ENCODE peak calls at places on chromosomes 1 and 21, in eight cellular contexts. W is stimulated activated CD8-positive, alpha-beta memory T cell treated with anti-CD3 and anti-CD28 coated beads, Interleukin-7, amount 100 ng/mL, for 48 hours; S is stimulated activated CD4-positive, alpha-beta T cell treated with anti-CD3 and anti-CD28 coated beads, Interleukin-4, amount 100 ng/mL, for 4 hours; R is uterus; J is ovary; Q is cardiac fibroblast; X is COR-L47; T is HTR-8/SVneo. H is an unnamed sample.

GRCh38 chr1:189859385-189859977 is 618.2 kb downstream of the BRINP3 start:
- DNase-seq in W (no peak), S (peak; percentile 3), R (no peak), J (no peak), Q (peak; percentile 24), X (no peak), T (no peak), H (no peak)

GRCh38 chr1:228340686-228341449 is 65.8 kb downstream of the TRIM11 start:
- DNase-seq in W (no peak), S (no peak), R (peak; percentile 11), J (peak; percentile 7), Q (peak; percentile 21), X (no peak), T (no peak), H (no peak)

GRCh38 chr1:56547977-56548376 is 31.4 kb downstream of the PLPP3 start:
- DNase-seq in W (no peak), S (no peak), R (no peak), J (no peak), Q (no peak), X (no peak), T (no peak), H (no peak)

GRCh38 chr1:184186167-184186566 is 134.6 kb downstream of the TSEN15 start:
- DNase-seq in W (no peak), S (no peak), R (no peak), J (no peak), Q (no peak), X (no peak), T (no peak), H (no peak)

GRCh38 chr1:63868220-63868897 is 94.5 kb downstream of the ROR1 start:
- DNase-seq in W (no peak), S (no peak), R (peak; percentile 72), J (no peak), Q (no peak), X (no peak), T (peak; percentile 25), H (no peak)

GRCh38 chr1:60068393-60069045 is 5.1 kb downstream of the C1orf87 start:
- DNase-seq in W (no peak), S (no peak), R (no peak), J (no peak), Q (peak; percentile 48), X (no peak), T (no peak), H (no peak)

GRCh38 chr1:243890576-243890975 is 40.5 kb upstream of the AKT3 start:
- DNase-seq in W (no peak), S (no peak), R (no peak), J (no peak), Q (peak; percentile 35), X (no peak), T (no peak), H (no peak)

GRCh38 chr21:31732891-31733520 is 1.1 kb upstream of the SCAF4 start:
- DNase-seq in W (no peak), S (no peak), R (no peak), J (no peak), Q (peak; percentile 26), X (peak; percentile 45), T (no peak), H (peak; percentile 76)

GRCh38 chr1:151145158-151146071 is 1.0 kb downstream of the SEMA6C start:
- DNase-seq in W (no peak), S (no peak), R (no peak), J (no peak), Q (peak; percentile 14), X (no peak), T (no peak), H (peak; percentile 34)

GRCh38 chr1:26468911-26469310 is 3.3 kb upstream of the HMGN2 start:
- DNase-seq in W (no peak), S (no peak), R (peak; percentile 36), J (no peak), Q (no peak), X (peak; percentile 37), T (no peak), H (no peak)

H was measured in DMS79 treated with DMSO at 0.1 percent for 48 hours.